ENCODE peak calls at places on chromosomes 1 and 21, in five cellular contexts. Q is MM.1S, C is heart left ventricle, L is transverse colon, D is body of pancreas. E is an unnamed sample.

GRCh38 chr1:89525169-89525855 is 683 bp downstream of the LRRC8B start:
- DNase-seq in Q (peak; percentile 26), C (peak; percentile 62), L (no peak), D (no peak), E (no peak)

GRCh38 chr1:29210278-29211085 is 20.3 kb downstream of the MECR start:
- DNase-seq in Q (no peak), C (no peak), L (no peak), D (no peak), E (no peak)

GRCh38 chr1:43366179-43366578 is 1.6 kb downstream of the ELOVL1 start:
- DNase-seq in Q (no peak), C (no peak), L (peak; percentile 91), D (peak; percentile 42), E (peak; percentile 69)

GRCh38 chr1:71587961-71588360 is 507.1 kb upstream of the ZRANB2 start:
- DNase-seq in Q (peak; percentile 32), C (no peak), L (no peak), D (no peak), E (no peak)

GRCh38 chr1:212261361-212261929 is 23.8 kb upstream of the PPP2R5A start:
- DNase-seq in Q (no peak), C (no peak), L (no peak), D (no peak), E (no peak)

GRCh38 chr1:55277377-55278130 is 62.4 kb upstream of the USP24 start:
- DNase-seq in Q (peak; percentile 60), C (peak; percentile 88), L (peak; percentile 84), D (peak; percentile 83), E (peak; percentile 76)

GRCh38 chr21:37071561-37072238 is 1.2 kb downstream of the PIGP start:
- DNase-seq in Q (no peak), C (no peak), L (peak; percentile 64), D (peak; percentile 55), E (peak; percentile 72)

GRCh38 chr1:38508272-38508671 is 351.3 kb downstream of the RRAGC start:
- DNase-seq in Q (no peak), C (no peak), L (no peak), D (no peak), E (no peak)

GRCh38 chr1:183063349-183063748 is 40.1 kb downstream of the LAMC1 start:
- DNase-seq in Q (peak; percentile 55), C (no peak), L (no peak), D (no peak), E (no peak)

GRCh38 chr1:182332256-182332655 is 59.3 kb downstream of the GLUL start:
- DNase-seq in Q (no peak), C (no peak), L (no peak), D (no peak), E (no peak)

GRCh38 chr1:208043690-208044089 is 132.8 kb upstream of the CD34 start:
- DNase-seq in Q (no peak), C (no peak), L (no peak), D (peak; percentile 92), E (peak; percentile 74)

GRCh38 chr1:191851799-191852595 is 306.3 kb upstream of the RGS18 start:
- DNase-seq in Q (no peak), C (no peak), L (no peak), D (no peak), E (no peak)

GRCh38 chr1:17540255-17541001 is 930 bp downstream of the ARHGEF10L start:
- DNase-seq in Q (no peak), C (peak; percentile 80), L (no peak), D (no peak), E (no peak)

GRCh38 chr1:117930484-117930883 is 945 bp downstream of the WDR3 start:
- DNase-seq in Q (no peak), C (no peak), L (no peak), D (no peak), E (no peak)

GRCh38 chr1:116299248-116299647 is 73.8 kb upstream of the ATP1A1 start:
- DNase-seq in Q (no peak), C (no peak), L (no peak), D (no peak), E (no peak)

GRCh38 chr1:204263240-204263848 is 49.6 kb upstream of the GOLT1A start:
- DNase-seq in Q (no peak), C (no peak), L (no peak), D (no peak), E (no peak)

GRCh38 chr1:77874804-77875445 is 13.5 kb upstream of the NEXN start:
- DNase-seq in Q (no peak), C (no peak), L (no peak), D (no peak), E (no peak)

GRCh38 chr1:116127123-116127847 is 16.1 kb downstream of the MAB21L3 start:
- DNase-seq in Q (no peak), C (no peak), L (no peak), D (no peak), E (no peak)

GRCh38 chr1:220300442-220301121 is 28.3 kb upstream of the RAB3GAP2 start:
- DNase-seq in Q (peak; percentile 58), C (peak; percentile 65), L (peak; percentile 47), D (peak; percentile 23), E (peak; percentile 75)

GRCh38 chr1:211895126-211895759 is 64.7 kb upstream of the LPGAT1 start:
- DNase-seq in Q (no peak), C (no peak), L (no peak), D (peak; percentile 25), E (no peak)

GRCh38 chr1:24021403-24022266 is 41.5 kb upstream of the SRSF10 start:
- DNase-seq in Q (no peak), C (no peak), L (peak; percentile 46), D (peak; percentile 44), E (no peak)

DNA sequence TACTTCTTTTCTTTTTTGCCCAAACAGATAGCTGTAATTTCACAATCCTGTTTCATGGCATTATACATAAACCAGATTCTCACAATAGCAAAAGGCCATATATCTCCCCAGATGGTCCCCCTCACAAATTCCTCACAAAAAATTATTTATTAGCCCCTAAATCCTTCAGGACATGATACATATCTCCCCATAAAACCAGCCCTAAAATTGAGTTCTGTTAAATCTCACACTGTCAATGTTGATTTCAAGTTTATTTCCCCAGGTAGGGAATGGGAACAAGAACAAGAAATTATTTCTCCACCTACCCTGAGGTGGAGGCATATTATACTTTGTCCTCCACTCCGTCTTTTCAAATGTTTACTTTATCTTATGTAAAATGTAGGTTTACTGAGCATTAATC is 163.4 kb upstream of the CHRM3 start:
- DNase-seq in Q (no peak), C (no peak), L (no peak), D (no peak), E (no peak)
- H3K9me3 ChIP-seq in Q (no peaks in the 10 kb centered on the region), C (peaks cover 40% of the 10 kb centered on the region), L (peaks cover 14% of the 10 kb centered on the region), D (no peaks in the 10 kb centered on the region), E (peaks cover 6% of the 10 kb centered on the region)

GRCh38 chr1:110462964-110463363 is 12.0 kb downstream of the PROK1 start:
- DNase-seq in Q (no peak), C (no peak), L (no peak), D (no peak), E (no peak)
- TF ChIP-seq CTCF in Q (no peak), C (no peak), L (no peak), D (no peak), E (no peak)

GRCh38 chr1:3986686-3987218 is 86.7 kb upstream of the C1orf174 start:
- DNase-seq in Q (no peak), C (no peak), L (no peak), D (no peak), E (no peak)
- H3K9me3 ChIP-seq in Q (no peaks in the 10 kb centered on the region), C (peaks cover 9% of the 10 kb centered on the region), L (no peaks in the 10 kb centered on the region), D (no peaks in the 10 kb centered on the region), E (peaks cover 8% of the 10 kb centered on the region)

GRCh38 chr1:224434447-224435317 is at the start of gene WDR26:
- DNase-seq in Q (peak; percentile 94), C (peak; percentile 88), L (peak; percentile 87), D (peak; percentile 74), E (peak; percentile 77)
- TF ChIP-seq CTCF in Q (peak; percentile 16), C (no peak), L (no peak), D (no peak), E (no peak)

GRCh38 chr21:27145134-27145798 is 178.4 kb upstream of the ADAMTS5 start:
- DNase-seq in Q (peak; percentile 10), C (no peak), L (no peak), D (no peak), E (no peak)

GRCh38 chr21:27152996-27153395 is 186.1 kb upstream of the ADAMTS5 start:
- DNase-seq in Q (no peak), C (no peak), L (no peak), D (no peak), E (no peak)

GRCh38 chr21:27146268-27146667 is 179.4 kb upstream of the ADAMTS5 start:
- DNase-seq in Q (no peak), C (no peak), L (no peak), D (no peak), E (no peak)

GRCh38 chr21:27154451-27155129 is 187.7 kb upstream of the ADAMTS5 start:
- DNase-seq in Q (no peak), C (no peak), L (no peak), D (no peak), E (no peak)

GRCh38 chr21:27149034-27149433 is 182.1 kb upstream of the ADAMTS5 start:
- DNase-seq in Q (no peak), C (no peak), L (no peak), D (no peak), E (no peak)
- H3K9me3 ChIP-seq in Q (no peaks in the 10 kb centered on the region), C (no peaks in the 10 kb centered on the region), L (no peaks in the 10 kb centered on the region), D (no peaks in the 10 kb centered on the region), E (peaks cover 10% of the 10 kb centered on the region)

DNA sequence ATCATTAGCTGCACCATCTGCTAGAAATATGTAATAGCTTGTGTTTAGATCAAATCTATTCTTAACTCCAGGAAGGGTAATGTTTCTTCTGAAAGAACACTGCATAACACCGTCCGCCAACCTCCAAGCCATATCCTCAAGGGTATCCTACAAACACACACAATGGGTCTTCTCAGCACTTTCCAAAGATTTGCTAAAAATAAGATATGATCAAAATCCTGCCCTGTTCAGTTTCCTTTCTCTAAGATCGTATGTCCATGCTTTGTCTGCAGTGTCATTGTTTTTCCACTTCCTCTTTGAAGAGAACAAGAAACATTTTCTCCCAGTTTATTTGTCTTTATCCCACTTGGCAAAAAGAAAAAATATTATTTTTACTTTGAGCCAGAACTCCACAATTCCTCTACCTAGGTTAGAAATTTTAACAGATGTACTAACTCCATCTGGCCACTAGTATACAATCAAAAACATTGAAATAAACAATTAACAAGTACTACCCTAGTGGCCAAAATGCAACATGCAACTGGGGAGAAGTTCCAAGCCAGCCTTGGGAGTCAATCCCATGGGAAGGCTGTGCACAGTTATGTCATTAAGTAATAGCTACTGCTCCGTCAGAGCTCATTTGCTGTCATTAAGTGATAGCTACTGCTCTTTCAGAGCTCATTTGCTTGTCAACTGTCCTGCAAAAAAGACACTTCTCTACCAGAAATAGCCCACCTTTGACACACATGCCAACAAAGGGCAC is 37.8 kb downstream of the FRRS1 start:
- DNase-seq in Q (no peak), C (no peak), L (no peak), D (no peak), E (no peak)
- TF ChIP-seq CTCF in Q (peak; percentile 36), C (peak; percentile 38), L (peak; percentile 45), D (peak; percentile 33), E (peak; percentile 14)

GRCh38 chr1:152225678-152226077 is 1.7 kb upstream of the HRNR start:
- DNase-seq in Q (no peak), C (no peak), L (no peak), D (no peak), E (no peak)
- H3K9me3 ChIP-seq in Q (no peaks in the 10 kb centered on the region), C (no peaks in the 10 kb centered on the region), L (no peaks in the 10 kb centered on the region), D (no peaks in the 10 kb centered on the region), E (no peaks in the 10 kb centered on the region)